ENCODE peak calls at places on chromosomes 12 and 14, in five cellular contexts. F, S, U, Y and N are unnamed samples.

GRCh38 chr14:102848830-102849521 is 71.7 kb downstream of the TRAF3 start:
- DNase-seq in F (no peak), Y (peak; percentile 15), S (no peak), U (no peak), N (peak; percentile 17)

GRCh38 chr12:123027726-123028445 is 47.4 kb downstream of the ARL6IP4 start:
- DNase-seq in F (no peak), Y (no peak), U (no peak), S (no peak), N (no peak)

GRCh38 chr12:127125607-127126259 is 1141.2 kb upstream of the TMEM132C start:
- DNase-seq in Y (no peak), S (no peak), U (no peak), F (no peak), N (no peak)

GRCh38 chr12:19694627-19695026 is 255.3 kb downstream of the AEBP2 start:
- DNase-seq in S (no peak), Y (no peak), F (no peak), U (no peak), N (no peak)

GRCh38 chr12:7797698-7798398 is 8.6 kb downstream of the NANOG start:
- DNase-seq in F (no peak), S (no peak), Y (no peak), U (no peak), N (no peak)

GRCh38 chr12:25248732-25249131 is 2.0 kb downstream of the KRAS start:
- DNase-seq in S (no peak), Y (no peak), U (no peak), F (no peak), N (no peak)

GRCh38 chr14:74257078-74257987 is 18.1 kb downstream of the VSX2 start:
- DNase-seq in U (peak; percentile 18), S (peak; percentile 95), F (peak; percentile 23), Y (peak; percentile 42), N (peak; percentile 43)

GRCh38 chr14:55782166-55782565 is 202.2 kb downstream of the KTN1 start:
- DNase-seq in U (no peak), S (no peak), Y (no peak), F (no peak), N (no peak)

GRCh38 chr14:20934148-20934762 is 21.0 kb upstream of the RNASE2 start:
- DNase-seq in S (peak; percentile 77), Y (no peak), U (no peak), F (no peak), N (no peak)

GRCh38 chr12:107731376-107731775 is 29.6 kb downstream of the PRDM4 start:
- DNase-seq in Y (no peak), S (no peak), U (peak; percentile 7), F (no peak), N (no peak)

GRCh38 chr14:62189698-62190097 is 427.5 kb downstream of the SNAPC1 start:
- DNase-seq in U (no peak), F (no peak), Y (no peak), S (no peak), N (no peak)

GRCh38 chr12:79547735-79548347 is 142.9 kb downstream of the PAWR start:
- DNase-seq in S (peak; percentile 57), Y (peak; percentile 4), F (no peak), U (no peak), N (peak; percentile 39)

GRCh38 chr14:92480856-92481255 is 32.7 kb upstream of the RIN3 start:
- DNase-seq in U (no peak), F (no peak), Y (no peak), S (no peak), N (no peak)